ENCODE peak calls at places on chromosome 14, in seven cellular contexts. One of them, this sample, is unnamed.

GRCh38 chr14:59189281-59189821 is 884 bp downstream of the DAAM1 start:
- DNase-seq in MCF 10A: peak; percentile 11
- DNase-seq in stimulated activated CD4-positive, alpha-beta T cell treated with anti-CD3 and anti-CD28 coated beads, Interleukin-2, amount 100 ng/mL, for 48 hours: peak; percentile 23
- DNase-seq in GM23338: peak; percentile 28
- DNase-seq in BJ: no peak
- DNase-seq in psoas muscle: peak; percentile 62
- DNase-seq in HL-60: peak; percentile 31
- DNase-seq in this sample: no peak

GRCh38 chr14:102509744-102510615 is at the start of gene ANKRD9:
- DNase-seq in MCF 10A: peak; percentile 94
- DNase-seq in stimulated activated CD4-positive, alpha-beta T cell treated with anti-CD3 and anti-CD28 coated beads, Interleukin-2, amount 100 ng/mL, for 48 hours: peak; percentile 93
- DNase-seq in GM23338: peak; percentile 96
- DNase-seq in BJ: peak; percentile 37
- DNase-seq in psoas muscle: peak; percentile 98
- DNase-seq in HL-60: peak; percentile 91
- DNase-seq in this sample: peak; percentile 92

GRCh38 chr14:89327771-89328212 is 89.2 kb downstream of the FOXN3 start:
- DNase-seq in MCF 10A: no peak
- DNase-seq in stimulated activated CD4-positive, alpha-beta T cell treated with anti-CD3 and anti-CD28 coated beads, Interleukin-2, amount 100 ng/mL, for 48 hours: no peak
- DNase-seq in GM23338: no peak
- DNase-seq in BJ: no peak
- DNase-seq in psoas muscle: no peak
- DNase-seq in HL-60: no peak
- DNase-seq in this sample: no peak

GRCh38 chr14:56422703-56423213 is 156.8 kb upstream of the TMEM260 start:
- DNase-seq in MCF 10A: peak; percentile 77
- DNase-seq in stimulated activated CD4-positive, alpha-beta T cell treated with anti-CD3 and anti-CD28 coated beads, Interleukin-2, amount 100 ng/mL, for 48 hours: no peak
- DNase-seq in GM23338: peak; percentile 78
- DNase-seq in BJ: no peak
- DNase-seq in psoas muscle: peak; percentile 57
- DNase-seq in HL-60: peak; percentile 30
- DNase-seq in this sample: peak; percentile 43

GRCh38 chr14:34035177-34035933 is 84.5 kb upstream of the EGLN3 start:
- DNase-seq in MCF 10A: peak; percentile 80
- DNase-seq in stimulated activated CD4-positive, alpha-beta T cell treated with anti-CD3 and anti-CD28 coated beads, Interleukin-2, amount 100 ng/mL, for 48 hours: no peak
- DNase-seq in GM23338: no peak
- DNase-seq in BJ: no peak
- DNase-seq in psoas muscle: no peak
- DNase-seq in HL-60: no peak
- DNase-seq in this sample: no peak

GRCh38 chr14:51616724-51617409 is 34.8 kb upstream of the FRMD6 start:
- DNase-seq in MCF 10A: peak; percentile 90
- DNase-seq in stimulated activated CD4-positive, alpha-beta T cell treated with anti-CD3 and anti-CD28 coated beads, Interleukin-2, amount 100 ng/mL, for 48 hours: no peak
- DNase-seq in GM23338: no peak
- DNase-seq in BJ: peak; percentile 72
- DNase-seq in psoas muscle: no peak
- DNase-seq in HL-60: no peak
- DNase-seq in this sample: no peak

GRCh38 chr14:64845878-64846277 is 33.8 kb downstream of the SPTB start:
- DNase-seq in MCF 10A: no peak
- DNase-seq in stimulated activated CD4-positive, alpha-beta T cell treated with anti-CD3 and anti-CD28 coated beads, Interleukin-2, amount 100 ng/mL, for 48 hours: no peak
- DNase-seq in GM23338: peak; percentile 46
- DNase-seq in BJ: no peak
- DNase-seq in psoas muscle: no peak
- DNase-seq in HL-60: no peak
- DNase-seq in this sample: no peak

GRCh38 chr14:82595466-82595865 is 1061.8 kb upstream of the SEL1L start:
- DNase-seq in MCF 10A: no peak
- DNase-seq in stimulated activated CD4-positive, alpha-beta T cell treated with anti-CD3 and anti-CD28 coated beads, Interleukin-2, amount 100 ng/mL, for 48 hours: no peak
- DNase-seq in GM23338: no peak
- DNase-seq in BJ: no peak
- DNase-seq in psoas muscle: no peak
- DNase-seq in HL-60: no peak
- DNase-seq in this sample: no peak

GRCh38 chr14:92516344-92516965 is 2.9 kb downstream of the RIN3 start:
- DNase-seq in MCF 10A: no peak
- DNase-seq in stimulated activated CD4-positive, alpha-beta T cell treated with anti-CD3 and anti-CD28 coated beads, Interleukin-2, amount 100 ng/mL, for 48 hours: no peak
- DNase-seq in GM23338: no peak
- DNase-seq in BJ: no peak
- DNase-seq in psoas muscle: no peak
- DNase-seq in HL-60: no peak
- DNase-seq in this sample: no peak

This sample was measured in tibial nerve.